ENCODE peak calls at places on chromosomes 2 and 18, in five cellular contexts. One of them, this sample, is unnamed.

GRCh38 chr18:13809025-13809384 is 14.9 kb upstream of the MC5R start:
- DNase-seq in HCT116: no peak
- DNase-seq in PC-3: peak; percentile 58
- DNase-seq in PC-9: peak; percentile 76
- DNase-seq in neural progenitor cell: no peak
- DNase-seq in this sample: no peak

GRCh38 chr2:73611867-73612266 is 30.4 kb downstream of the NAT8 start:
- DNase-seq in PC-9: no peak
- DNase-seq in neural progenitor cell: no peak
- DNase-seq in HCT116: no peak
- DNase-seq in PC-3: peak; percentile 14
- DNase-seq in this sample: peak; percentile 38

GRCh38 chr2:1446281-1446680 is 33.0 kb downstream of the TPO start:
- DNase-seq in PC-9: no peak
- DNase-seq in PC-3: no peak
- DNase-seq in neural progenitor cell: no peak
- DNase-seq in HCT116: no peak
- DNase-seq in this sample: no peak

GRCh38 chr2:73130790-73131189 is 18.0 kb upstream of the RAB11FIP5 start:
- DNase-seq in PC-3: no peak
- DNase-seq in PC-9: no peak
- DNase-seq in neural progenitor cell: no peak
- DNase-seq in HCT116: no peak
- DNase-seq in this sample: no peak

GRCh38 chr2:207624170-207625013 is 802 bp downstream of the METTL21A start:
- DNase-seq in PC-3: peak; percentile 70
- DNase-seq in PC-9: peak; percentile 62
- DNase-seq in HCT116: no peak
- DNase-seq in neural progenitor cell: peak; percentile 83
- DNase-seq in this sample: peak; percentile 59

GRCh38 chr2:60394467-60394866 is 159.0 kb downstream of the BCL11A start:
- DNase-seq in HCT116: no peak
- DNase-seq in neural progenitor cell: no peak
- DNase-seq in PC-9: no peak
- DNase-seq in PC-3: peak; percentile 45
- DNase-seq in this sample: no peak

GRCh38 chr18:12408247-12408869 is 629 bp downstream of the PRELID3A start:
- DNase-seq in neural progenitor cell: no peak
- DNase-seq in HCT116: no peak
- DNase-seq in PC-3: peak; percentile 23
- DNase-seq in PC-9: no peak
- DNase-seq in this sample: no peak

GRCh38 chr2:167293172-167293781 is 405.0 kb downstream of the XIRP2 start:
- DNase-seq in neural progenitor cell: peak; percentile 59
- DNase-seq in HCT116: no peak
- DNase-seq in PC-9: no peak
- DNase-seq in PC-3: peak; percentile 6
- DNase-seq in this sample: peak; percentile 20

GRCh38 chr18:51211552-51211951 is 14.1 kb upstream of the MEX3C start:
- DNase-seq in PC-3: peak; percentile 52
- DNase-seq in neural progenitor cell: no peak
- DNase-seq in HCT116: no peak
- DNase-seq in PC-9: peak; percentile 93
- DNase-seq in this sample: peak; percentile 99

GRCh38 chr2:215979615-215980014 is 33.7 kb downstream of the MREG start:
- DNase-seq in PC-3: peak; percentile 69
- DNase-seq in HCT116: no peak
- DNase-seq in PC-9: peak; percentile 72
- DNase-seq in neural progenitor cell: no peak
- DNase-seq in this sample: no peak

GRCh38 chr2:29052811-29053210 is 21.5 kb downstream of the PCARE start:
- DNase-seq in neural progenitor cell: no peak
- DNase-seq in HCT116: no peak
- DNase-seq in PC-3: no peak
- DNase-seq in PC-9: no peak
- DNase-seq in this sample: no peak

GRCh38 chr2:120344214-120344990 is 1.5 kb upstream of the INHBB start:
- DNase-seq in PC-9: peak; percentile 61
- DNase-seq in PC-3: peak; percentile 89
- DNase-seq in HCT116: no peak
- DNase-seq in neural progenitor cell: peak; percentile 64
- DNase-seq in this sample: no peak

GRCh38 chr2:120346034-120346666 is at the start of gene INHBB:
- DNase-seq in PC-9: no peak
- DNase-seq in HCT116: no peak
- DNase-seq in PC-3: peak; percentile 32
- DNase-seq in neural progenitor cell: peak; percentile 66
- DNase-seq in this sample: no peak

GRCh38 chr2:120343433-120344105 is 2.4 kb upstream of the INHBB start:
- DNase-seq in PC-9: peak; percentile 80
- DNase-seq in neural progenitor cell: peak; percentile 95
- DNase-seq in HCT116: peak; percentile 59
- DNase-seq in PC-3: peak; percentile 92
- DNase-seq in this sample: peak; percentile 57

GRCh38 chr2:120346667-120347358 is 877 bp downstream of the INHBB start:
- DNase-seq in HCT116: no peak
- DNase-seq in PC-3: no peak
- DNase-seq in neural progenitor cell: peak; percentile 62
- DNase-seq in PC-9: no peak
- DNase-seq in this sample: peak; percentile 22

DNA sequence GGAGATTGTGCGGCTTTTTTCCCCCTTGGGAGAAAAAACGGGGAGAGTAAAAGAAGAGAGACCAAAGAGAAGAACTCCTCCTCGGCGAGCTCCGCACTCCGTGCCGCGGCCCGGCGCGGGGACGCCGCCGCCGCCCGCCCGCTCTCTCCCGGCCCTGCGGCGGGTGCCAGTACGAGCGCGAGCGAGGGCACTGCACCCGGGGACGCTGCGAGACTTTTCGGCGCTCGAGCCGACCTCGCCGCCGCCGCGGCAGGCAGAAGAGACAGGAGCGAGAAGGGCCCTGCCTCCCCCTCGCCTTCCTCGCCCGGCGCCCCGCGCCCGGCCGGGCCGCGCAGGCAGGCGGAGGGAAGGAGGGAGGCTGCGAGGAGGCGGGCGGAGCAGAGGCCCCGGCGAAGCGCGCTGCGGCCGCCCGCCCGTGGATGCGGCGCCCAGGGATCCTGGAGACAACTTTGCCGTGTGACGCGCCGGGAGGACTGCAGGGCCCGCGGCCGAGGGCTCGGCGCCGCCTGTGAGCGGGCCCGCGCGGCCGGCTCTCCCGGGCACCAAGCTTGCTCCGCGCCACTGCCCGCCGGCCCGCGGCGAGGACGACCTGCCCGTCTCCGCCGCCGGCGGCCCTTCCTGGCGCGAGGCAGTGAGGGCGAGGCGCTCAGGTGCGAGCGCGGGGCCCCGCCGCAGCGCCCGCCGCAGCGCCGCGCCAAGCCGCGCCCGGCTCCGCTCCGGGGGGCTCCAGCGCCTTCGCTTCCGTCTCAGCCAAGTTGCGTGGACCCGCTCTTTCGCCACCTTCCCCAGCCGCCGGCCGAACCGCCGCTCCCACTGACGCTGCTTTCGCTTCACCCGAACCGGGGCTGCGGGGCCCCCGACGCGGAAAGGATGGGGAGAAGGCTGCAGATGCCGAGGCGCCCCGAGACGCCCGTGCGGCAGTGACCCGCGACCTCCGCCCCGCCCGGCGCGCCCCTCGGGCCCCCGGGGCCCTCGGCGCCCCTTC is 653 bp upstream of the INHBB start:
- DNase-seq in PC-3: peak; percentile 22
- DNase-seq in HCT116: no peak
- DNase-seq in PC-9: no peak
- DNase-seq in neural progenitor cell: peak; percentile 63
- DNase-seq in this sample: no peak
- TF ChIP-seq EZH2 in PC-3: no peak
- TF ChIP-seq EZH2 in HCT116: no peak
- TF ChIP-seq EZH2 in PC-9: no peak
- TF ChIP-seq EZH2 in neural progenitor cell: peak; percentile 98
- TF ChIP-seq EZH2 in this sample: peak; percentile 63

GRCh38 chr2:8416836-8417832 is 264.7 kb upstream of the ID2 start:
- DNase-seq in PC-3: peak; percentile 19
- DNase-seq in PC-9: no peak
- DNase-seq in neural progenitor cell: no peak
- DNase-seq in HCT116: no peak
- DNase-seq in this sample: no peak
- H3K4me1 ChIP-seq in PC-3: no peaks in the 10 kb centered on the region
- H3K4me1 ChIP-seq in PC-9: no peaks in the 10 kb centered on the region
- H3K4me1 ChIP-seq in neural progenitor cell: peaks cover 9% of the 10 kb centered on the region
- H3K4me1 ChIP-seq in HCT116: peaks cover 4% of the 10 kb centered on the region
- H3K4me1 ChIP-seq in this sample: no peaks in the 10 kb centered on the region

DNA sequence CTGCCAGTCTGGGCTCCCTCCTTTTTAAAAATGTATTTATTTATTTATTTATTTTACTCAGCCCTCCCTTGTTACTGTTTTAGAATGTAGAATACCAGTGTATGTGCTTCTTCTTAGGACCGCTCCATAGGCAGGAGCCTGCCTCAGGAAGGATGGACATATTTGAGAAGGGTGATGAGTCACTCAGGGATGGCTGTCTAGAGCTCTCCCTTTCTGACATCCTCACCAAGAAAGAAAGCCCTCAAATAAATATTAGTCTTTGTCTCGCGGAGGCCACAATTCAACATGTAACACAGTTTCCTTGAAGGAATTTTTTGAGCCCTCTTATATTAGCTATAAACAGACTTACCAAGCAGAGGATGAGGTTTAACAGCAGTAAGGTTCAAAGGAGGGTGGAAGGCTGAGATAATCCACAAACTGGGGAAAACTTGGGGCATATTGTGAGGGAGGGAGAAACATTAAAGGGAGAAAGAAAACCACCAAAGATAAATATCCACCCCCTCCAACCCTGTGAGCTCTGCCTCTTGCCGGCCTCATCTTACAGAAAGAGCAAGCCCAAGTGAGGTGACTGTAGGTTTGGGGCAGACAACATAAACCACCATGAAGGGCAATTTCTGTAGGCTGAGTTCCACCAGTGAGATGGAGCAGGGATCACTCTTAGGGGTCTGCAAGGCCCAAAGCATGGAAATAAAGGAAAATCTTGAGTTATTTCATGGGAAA is 163.4 kb downstream of the LRRTM1 start:
- DNase-seq in neural progenitor cell: no peak
- DNase-seq in PC-9: no peak
- DNase-seq in PC-3: no peak
- DNase-seq in HCT116: no peak
- DNase-seq in this sample: no peak
- H3K4me2 ChIP-seq in neural progenitor cell: no peak overlapping the region
- H3K4me2 ChIP-seq in PC-9: no peak overlapping the region
- H3K4me2 ChIP-seq in PC-3: no peak overlapping the region
- H3K4me2 ChIP-seq in HCT116: no peak overlapping the region
- H3K4me2 ChIP-seq in this sample: no peak overlapping the region

DNA sequence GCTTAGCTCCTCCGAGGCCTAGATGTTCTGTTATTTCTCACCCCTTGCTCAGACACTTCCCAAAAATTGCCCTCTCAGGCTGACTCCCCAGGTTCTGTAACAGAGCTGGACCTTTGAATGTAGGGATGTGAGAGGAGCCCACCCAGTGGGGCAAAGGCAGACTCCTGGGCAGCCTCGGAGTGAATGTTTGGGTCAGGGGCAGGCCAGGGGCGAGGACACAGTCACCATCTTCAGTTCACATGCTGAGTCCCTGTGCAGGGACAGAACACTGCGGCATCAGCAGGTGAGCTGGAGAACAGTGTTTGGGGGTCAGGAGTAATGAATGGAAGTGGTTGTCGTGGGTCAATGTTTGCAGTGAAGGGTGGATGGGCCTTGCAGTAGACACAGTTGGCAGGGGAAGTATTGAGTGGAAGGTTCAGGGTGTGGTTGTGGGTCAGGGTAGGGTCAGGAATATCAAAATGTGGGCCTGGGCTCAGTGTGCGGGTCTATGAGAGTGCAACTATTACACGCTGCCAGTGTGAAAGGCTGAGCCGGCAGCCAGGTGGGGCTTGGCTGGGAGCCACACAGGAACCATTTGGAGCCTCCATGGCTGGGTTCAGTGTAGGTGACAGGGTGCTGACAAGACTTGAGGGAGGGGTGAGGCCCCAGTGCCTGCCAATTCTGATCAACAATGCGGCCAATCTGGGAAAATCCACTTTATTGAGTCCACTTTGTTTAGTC is 4.4 kb downstream of the IHH start:
- DNase-seq in PC-9: no peak
- DNase-seq in neural progenitor cell: no peak
- DNase-seq in HCT116: no peak
- DNase-seq in PC-3: no peak
- DNase-seq in this sample: no peak
- TF ChIP-seq EZH2 in PC-9: no peak
- TF ChIP-seq EZH2 in neural progenitor cell: no peak
- TF ChIP-seq EZH2 in HCT116: no peak
- TF ChIP-seq EZH2 in PC-3: no peak
- TF ChIP-seq EZH2 in this sample: no peak

DNA sequence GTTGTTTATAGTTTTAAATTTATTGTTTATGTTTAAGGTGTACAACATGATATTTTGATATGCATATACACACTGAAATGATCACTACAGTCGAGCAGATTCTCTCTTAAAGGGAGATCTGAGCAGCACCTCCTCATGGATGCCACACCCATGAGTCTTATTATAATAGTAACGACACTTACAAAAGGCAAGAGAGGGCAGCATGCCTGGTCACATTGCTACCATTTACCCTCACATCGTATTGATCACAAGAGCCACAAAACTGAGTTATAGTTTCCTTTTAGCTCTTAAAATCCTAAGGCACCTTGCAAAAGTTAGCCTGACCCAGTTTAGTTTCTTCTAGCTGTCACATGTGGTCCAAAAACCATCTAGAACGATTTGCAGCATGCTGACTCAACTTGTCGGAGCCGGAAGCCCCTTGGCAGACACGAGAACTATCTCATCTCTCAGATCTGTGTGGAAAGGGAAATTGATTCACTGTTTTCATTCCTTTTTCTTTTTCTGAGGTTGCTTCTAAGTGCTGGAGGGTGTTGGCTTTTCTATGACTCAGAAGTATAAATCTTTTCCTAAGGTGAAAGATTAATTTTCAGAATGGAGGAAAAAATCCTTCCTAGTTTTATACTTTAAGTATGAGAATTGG is 85.3 kb downstream of the CDC42EP3 start:
- DNase-seq in HCT116: peak; percentile 78
- DNase-seq in neural progenitor cell: no peak
- DNase-seq in PC-9: peak; percentile 92
- DNase-seq in PC-3: peak; percentile 95
- DNase-seq in this sample: peak; percentile 94
- H3K4me1 ChIP-seq in HCT116: peaks cover 79% of the 10 kb centered on the region
- H3K4me1 ChIP-seq in neural progenitor cell: peaks cover 24% of the 10 kb centered on the region
- H3K4me1 ChIP-seq in PC-9: peaks cover 82% of the 10 kb centered on the region
- H3K4me1 ChIP-seq in PC-3: peaks cover 84% of the 10 kb centered on the region
- H3K4me1 ChIP-seq in this sample: peaks cover 77% of the 10 kb centered on the region

GRCh38 chr2:241804326-241805276 is 4.4 kb upstream of the NEU4 start:
- DNase-seq in PC-3: peak; percentile 21
- DNase-seq in neural progenitor cell: no peak
- DNase-seq in PC-9: no peak
- DNase-seq in HCT116: no peak
- DNase-seq in this sample: no peak
- H3K4me2 ChIP-seq in PC-3: peak overlapping the region; percentile 69
- H3K4me2 ChIP-seq in neural progenitor cell: peak overlapping the region; percentile 38
- H3K4me2 ChIP-seq in PC-9: no peak overlapping the region
- H3K4me2 ChIP-seq in HCT116: no peak overlapping the region
- H3K4me2 ChIP-seq in this sample: peak overlapping the region; percentile 92

DNA sequence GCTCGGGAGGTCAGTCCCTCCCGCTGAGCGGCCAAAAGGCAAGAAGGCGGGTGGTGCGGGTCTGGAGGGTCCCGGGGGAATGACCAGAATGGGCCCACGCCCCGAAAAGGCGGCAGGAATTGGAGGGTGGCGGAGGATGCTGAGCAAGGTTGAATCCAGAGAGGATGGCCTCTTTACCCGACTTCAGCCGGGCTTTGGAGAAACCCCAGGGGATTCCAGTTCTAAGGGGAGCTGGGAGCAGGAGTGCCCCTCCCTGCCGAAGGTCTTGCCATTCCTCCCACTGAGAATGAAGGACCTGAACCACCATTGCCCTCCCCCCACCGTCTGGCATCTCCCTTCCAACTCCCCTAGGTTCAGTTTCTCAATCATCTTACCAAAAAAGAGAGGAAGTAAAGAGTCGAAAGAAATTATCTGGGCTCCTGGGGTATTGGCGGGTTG is 38.9 kb upstream of the ATP6V1B1 start:
- DNase-seq in HCT116: no peak
- DNase-seq in PC-9: no peak
- DNase-seq in PC-3: no peak
- DNase-seq in neural progenitor cell: no peak
- DNase-seq in this sample: no peak
- TF ChIP-seq EZH2 in HCT116: no peak
- TF ChIP-seq EZH2 in PC-9: no peak
- TF ChIP-seq EZH2 in PC-3: no peak
- TF ChIP-seq EZH2 in neural progenitor cell: peak; percentile 85
- TF ChIP-seq EZH2 in this sample: no peak

This sample was measured in mammary epithelial cell.